ENCODE peak calls at places on chromosomes 16 and 17, in eight cellular contexts. U, O, P, V, M, A, X and B are unnamed samples. For H3K27me3, the result is how much of the 10 kb centered on the place peaks cover.

GRCh38 chr16:88782454-88783390 is 2.3 kb downstream of the PIEZO1 start:
- DNase-seq in U (no peak), O (no peak), P (no peak), V (no peak), M (peak), A (no peak), X (no peak), B (no peak)

GRCh38 chr16:6573577-6573976 is 759.1 kb upstream of the RBFOX1 start:
- DNase-seq in U (no peak), O (peak), P (no peak), V (peak), M (no peak), A (peak), X (peak), B (no peak)

GRCh38 chr17:71269201-71269600 is 851.6 kb upstream of the SOX9 start:
- DNase-seq in U (no peak), O (no peak), P (no peak), V (no peak), M (no peak), A (no peak), X (no peak), B (no peak)

GRCh38 chr17:1095093-1095852 is 84.5 kb downstream of the ABR start:
- DNase-seq in U (no peak), O (no peak), P (no peak), V (peak), M (no peak), A (no peak), X (no peak), B (no peak)

GRCh38 chr17:7060165-7060890 is 16.4 kb upstream of the SLC16A11 start:
- DNase-seq in U (no peak), O (no peak), P (no peak), V (no peak), M (peak), A (no peak), X (no peak), B (peak)

GRCh38 chr17:67779098-67779672 is 46.1 kb upstream of the BPTF start:
- DNase-seq in U (no peak), O (peak), P (peak), V (peak), M (peak), A (peak), X (peak), B (no peak)

GRCh38 chr16:17461951-17462729 is 8.6 kb downstream of the XYLT1 start:
- DNase-seq in U (no peak), O (no peak), P (no peak), V (peak), M (no peak), A (no peak), X (peak), B (no peak)

GRCh38 chr17:48301002-48301401 is 129.0 kb downstream of the SKAP1 start:
- DNase-seq in U (no peak), O (no peak), P (no peak), V (no peak), M (no peak), A (no peak), X (no peak), B (no peak)

GRCh38 chr17:79192503-79193500 is 118.2 kb downstream of the ENGASE start:
- DNase-seq in U (peak), O (no peak), P (no peak), V (peak), M (peak), A (no peak), X (peak), B (no peak)

GRCh38 chr16:81900456-81900855 is 110.8 kb downstream of the SDR42E1 start:
- DNase-seq in U (no peak), O (no peak), P (no peak), V (no peak), M (no peak), A (no peak), X (no peak), B (no peak)

GRCh38 chr17:47829870-47830269 is 1.5 kb downstream of the MRPL10 start:
- DNase-seq in U (no peak), O (no peak), P (no peak), V (no peak), M (no peak), A (peak), X (no peak), B (no peak)

GRCh38 chr16:75237398-75238131 is 13.9 kb downstream of the BCAR1 start:
- DNase-seq in U (no peak), O (no peak), P (no peak), V (no peak), M (no peak), A (no peak), X (no peak), B (no peak)

GRCh38 chr16:75236736-75237397 is 14.6 kb downstream of the BCAR1 start:
- DNase-seq in U (no peak), O (no peak), P (no peak), V (no peak), M (no peak), A (no peak), X (no peak), B (no peak)

GRCh38 chr16:75238132-75238852 is 13.1 kb downstream of the BCAR1 start:
- DNase-seq in U (peak), O (peak), P (no peak), V (peak), M (peak), A (no peak), X (no peak), B (no peak)

GRCh38 chr16:75239463-75240122 is 11.8 kb downstream of the BCAR1 start:
- DNase-seq in U (no peak), O (no peak), P (no peak), V (no peak), M (no peak), A (no peak), X (no peak), B (no peak)

DNA sequence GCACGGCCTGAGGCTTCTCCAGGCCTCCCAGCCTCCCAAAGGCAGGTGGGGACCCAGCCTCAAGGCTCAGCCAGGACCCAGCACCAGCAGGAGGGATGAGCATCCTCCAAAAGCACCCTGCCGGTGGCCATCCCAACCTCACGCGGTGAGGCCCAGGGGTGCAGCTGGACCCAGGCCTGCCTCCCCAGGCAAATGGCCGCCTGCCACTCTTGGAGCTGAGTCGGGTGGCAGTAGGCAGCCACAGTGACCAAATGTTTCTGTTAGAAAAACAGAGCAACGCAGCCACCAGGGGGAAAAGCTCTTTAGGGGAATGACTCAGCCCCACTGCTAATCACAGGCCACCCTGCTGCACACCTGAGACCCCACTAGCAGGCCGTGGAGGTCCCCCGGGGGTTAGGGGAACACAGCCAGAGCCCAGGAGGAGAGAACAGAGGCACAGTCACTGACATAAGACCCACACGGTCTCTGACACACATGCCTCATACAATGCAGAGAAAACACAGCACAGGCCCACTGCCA is 12.5 kb downstream of the BCAR1 start:
- DNase-seq in U (peak), O (peak), P (no peak), V (no peak), M (no peak), A (no peak), X (no peak), B (no peak)
- H3K4me3 ChIP-seq in U (no peak), O (no peak), P (no peak), V (no peak), M (peak), A (no peak), X (no peak), B (no peak)

DNA sequence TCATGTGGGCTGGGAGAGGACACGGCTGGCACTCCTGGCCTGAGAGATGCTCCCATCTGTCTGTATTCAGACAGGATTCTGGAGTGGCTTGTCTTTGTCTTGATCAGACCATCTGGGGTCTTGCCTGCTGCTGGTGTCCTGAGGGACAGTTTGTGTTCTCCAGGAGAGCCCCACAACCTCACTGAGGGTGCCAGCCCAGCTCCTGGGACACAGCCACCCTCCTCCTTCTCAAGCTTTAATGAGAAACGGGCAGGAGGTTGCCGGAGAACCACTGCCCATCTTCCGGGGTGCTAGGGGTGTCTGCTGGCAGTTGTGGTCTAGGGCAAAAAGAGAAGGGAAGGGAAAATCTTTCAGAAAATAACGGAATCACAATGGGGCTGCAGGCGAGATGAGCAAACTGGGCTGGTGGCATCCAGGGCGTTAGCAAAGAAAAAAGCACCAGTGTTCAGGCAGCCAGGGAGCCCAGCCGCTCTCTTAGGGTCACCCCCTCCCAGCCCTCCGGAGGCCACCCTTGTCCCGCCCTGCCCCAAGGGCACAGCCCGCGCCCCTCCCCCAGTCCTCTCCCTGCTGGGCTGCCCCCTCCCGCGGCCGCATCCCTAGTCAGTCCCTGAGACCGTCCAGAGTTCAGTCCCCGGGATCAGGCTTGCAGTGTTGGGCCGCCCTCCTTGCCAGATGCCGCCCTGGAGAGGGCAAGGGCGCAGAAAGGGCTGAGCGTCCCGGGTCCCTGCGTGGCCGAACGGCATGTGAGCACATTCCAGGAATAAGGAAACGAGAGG is 824.7 kb downstream of the KCNJ18 start:
- DNase-seq in U (no peak), O (no peak), P (no peak), V (no peak), M (no peak), A (no peak), X (no peak), B (no peak)
- H3K27me3 ChIP-seq in U (under half), O (under half), P (under half), V (under half), M (under half), A (under half), X (under half), B (under half)

GRCh38 chr16:2075631-2076030 is 27.8 kb downstream of the TSC2 start:
- DNase-seq in U (no peak), O (no peak), P (no peak), V (no peak), M (no peak), A (no peak), X (no peak), B (no peak)

GRCh38 chr16:2071454-2072263 is 23.9 kb downstream of the TSC2 start:
- DNase-seq in U (no peak), O (no peak), P (no peak), V (no peak), M (no peak), A (no peak), X (no peak), B (no peak)

GRCh38 chr16:2074071-2074470 is 26.3 kb downstream of the TSC2 start:
- DNase-seq in U (no peak), O (no peak), P (no peak), V (no peak), M (no peak), A (no peak), X (no peak), B (no peak)

GRCh38 chr16:2070576-2071453 is 23.0 kb downstream of the TSC2 start:
- DNase-seq in U (no peak), O (no peak), P (no peak), V (no peak), M (no peak), A (no peak), X (no peak), B (no peak)

GRCh38 chr16:2072926-2073325 is 25.1 kb downstream of the TSC2 start:
- DNase-seq in U (no peak), O (no peak), P (no peak), V (no peak), M (no peak), A (no peak), X (no peak), B (no peak)
- H3K4me3 ChIP-seq in U (no peak), O (no peak), P (no peak), V (no peak), M (no peak), A (no peak), X (no peak), B (no peak)

DNA sequence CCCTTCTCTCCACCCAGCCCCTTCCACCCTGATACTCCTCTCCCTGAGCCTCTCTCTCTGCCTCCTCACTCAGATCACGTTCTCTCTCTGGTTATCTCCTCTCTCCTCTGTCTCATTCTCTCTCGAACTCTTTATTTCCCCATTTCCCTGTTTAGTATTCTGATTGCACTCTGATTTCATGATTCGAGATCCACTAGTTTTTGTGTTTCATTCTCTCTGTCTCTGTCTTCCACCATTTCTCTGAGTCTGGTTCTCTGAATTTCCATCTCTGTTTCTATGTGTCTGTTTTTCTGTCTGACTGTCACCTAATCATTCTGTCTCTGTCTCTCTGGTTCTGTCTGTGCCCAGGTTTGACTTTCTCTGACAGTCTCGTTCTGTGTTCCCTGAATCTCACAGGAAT is 2.0 kb downstream of the SEZ6L2 start:
- DNase-seq in U (no peak), O (no peak), P (no peak), V (no peak), M (no peak), A (no peak), X (no peak), B (no peak)
- H3K27me3 ChIP-seq in U (under half), O (under half), P (under half), V (under half), M (under half), A (under half), X (under half), B (under half)

GRCh38 chr16:83870830-83871229 is 28.1 kb upstream of the MLYCD start:
- DNase-seq in U (no peak), O (no peak), P (no peak), V (no peak), M (no peak), A (peak), X (no peak), B (no peak)
- H3K4me3 ChIP-seq in U (no peak), O (no peak), P (no peak), V (no peak), M (no peak), A (no peak), X (no peak), B (no peak)

DNA sequence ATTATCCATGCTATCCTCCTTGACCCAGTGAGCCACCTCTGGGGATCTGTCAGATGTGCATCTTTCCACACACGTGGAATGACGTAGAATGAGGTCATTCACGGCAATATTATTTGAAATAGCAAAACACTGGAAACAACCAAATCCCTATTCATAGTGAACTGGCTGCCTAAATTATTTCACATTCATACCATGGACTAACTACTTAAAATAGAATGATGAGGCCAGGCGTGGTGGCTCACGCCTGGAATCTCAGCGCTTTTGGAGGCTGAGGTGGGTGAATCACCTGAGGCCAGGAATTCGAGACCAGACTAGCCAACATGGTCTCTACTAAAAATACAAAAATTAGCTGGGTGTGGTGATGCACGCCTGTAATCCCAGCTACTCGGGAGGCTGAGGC is 75.5 kb downstream of the RAP1GAP2 start:
- DNase-seq in U (no peak), O (no peak), P (no peak), V (no peak), M (no peak), A (no peak), X (no peak), B (no peak)
- H3K27me3 ChIP-seq in U (under half), O (under half), P (under half), V (under half), M (under half), A (under half), X (under half), B (under half)

GRCh38 chr16:79090966-79091365 is 509.6 kb downstream of the MAF start:
- DNase-seq in U (no peak), O (no peak), P (no peak), V (no peak), M (no peak), A (no peak), X (no peak), B (no peak)
- H3K4me3 ChIP-seq in U (no peak), O (no peak), P (no peak), V (no peak), M (no peak), A (no peak), X (no peak), B (no peak)

DNA sequence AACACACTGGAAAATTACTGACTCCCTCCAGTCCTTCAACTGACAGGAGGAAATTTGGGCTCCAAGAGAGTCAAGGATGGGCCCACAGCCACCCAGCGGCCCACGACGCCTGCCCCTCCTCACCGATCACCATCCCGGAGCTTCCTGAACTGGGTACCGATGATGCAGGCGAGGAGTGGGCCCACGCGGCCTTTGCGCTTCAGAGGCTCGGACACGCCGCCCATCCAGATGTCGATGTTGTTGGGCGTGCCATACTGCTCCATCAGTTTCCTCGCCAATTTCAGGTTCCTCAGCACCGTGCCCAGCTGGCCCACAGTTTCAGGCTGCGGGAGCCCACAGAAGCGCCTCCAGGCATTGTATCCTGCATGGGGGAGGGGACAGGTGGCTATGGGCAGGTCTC is 9.2 kb downstream of the MPO start:
- DNase-seq in U (no peak), O (no peak), P (no peak), V (no peak), M (no peak), A (no peak), X (no peak), B (no peak)
- H3K27me3 ChIP-seq in U (under half), O (under half), P (under half), V (under half), M (under half), A (under half), X (under half), B (under half)